ENCODE peak calls at places on chromosomes 7 and 10, in ten cellular contexts. One of them, this sample, is unnamed.

GRCh38 chr10:52637592-52637991 is 135.0 kb downstream of the MBL2 start:
- DNase-seq in gastrocnemius medialis: no peak
- DNase-seq in hepatocyte: peak
- DNase-seq in activated CD8-positive, alpha-beta T cell treated with anti-CD3 and anti-CD28 coated beads for 36 hours: no peak
- DNase-seq in glutamatergic neuron: no peak
- DNase-seq in brain microvascular endothelial cell: no peak
- DNase-seq in fibroblast of pulmonary artery: no peak
- DNase-seq in nephron progenitor cell: no peak
- DNase-seq in progenitor cell of endocrine pancreas: no peak
- DNase-seq in kidney: no peak
- DNase-seq in this sample: no peak

GRCh38 chr7:30209951-30210350 is 74.4 kb upstream of the ZNRF2 start:
- DNase-seq in gastrocnemius medialis: no peak
- DNase-seq in hepatocyte: no peak
- DNase-seq in activated CD8-positive, alpha-beta T cell treated with anti-CD3 and anti-CD28 coated beads for 36 hours: no peak
- DNase-seq in glutamatergic neuron: no peak
- DNase-seq in brain microvascular endothelial cell: no peak
- DNase-seq in fibroblast of pulmonary artery: no peak
- DNase-seq in nephron progenitor cell: no peak
- DNase-seq in progenitor cell of endocrine pancreas: no peak
- DNase-seq in kidney: no peak
- DNase-seq in this sample: no peak

GRCh38 chr10:70835895-70836294 is 20.1 kb downstream of the SGPL1 start:
- DNase-seq in gastrocnemius medialis: no peak
- DNase-seq in hepatocyte: no peak
- DNase-seq in activated CD8-positive, alpha-beta T cell treated with anti-CD3 and anti-CD28 coated beads for 36 hours: no peak
- DNase-seq in glutamatergic neuron: no peak
- DNase-seq in brain microvascular endothelial cell: peak
- DNase-seq in fibroblast of pulmonary artery: peak
- DNase-seq in nephron progenitor cell: no peak
- DNase-seq in progenitor cell of endocrine pancreas: no peak
- DNase-seq in kidney: no peak
- DNase-seq in this sample: no peak

GRCh38 chr7:55975944-55976633 is 11.7 kb downstream of the NIPSNAP2 start:
- DNase-seq in gastrocnemius medialis: no peak
- DNase-seq in hepatocyte: no peak
- DNase-seq in activated CD8-positive, alpha-beta T cell treated with anti-CD3 and anti-CD28 coated beads for 36 hours: no peak
- DNase-seq in glutamatergic neuron: no peak
- DNase-seq in brain microvascular endothelial cell: no peak
- DNase-seq in fibroblast of pulmonary artery: no peak
- DNase-seq in nephron progenitor cell: no peak
- DNase-seq in progenitor cell of endocrine pancreas: no peak
- DNase-seq in kidney: no peak
- DNase-seq in this sample: no peak

GRCh38 chr7:92057375-92057774 is 76.9 kb downstream of the CYP51A1 start:
- DNase-seq in gastrocnemius medialis: no peak
- DNase-seq in hepatocyte: peak
- DNase-seq in activated CD8-positive, alpha-beta T cell treated with anti-CD3 and anti-CD28 coated beads for 36 hours: no peak
- DNase-seq in glutamatergic neuron: no peak
- DNase-seq in brain microvascular endothelial cell: no peak
- DNase-seq in fibroblast of pulmonary artery: no peak
- DNase-seq in nephron progenitor cell: no peak
- DNase-seq in progenitor cell of endocrine pancreas: no peak
- DNase-seq in kidney: no peak
- DNase-seq in this sample: peak

GRCh38 chr10:67837519-67838314 is at the start of gene DNAJC12:
- DNase-seq in gastrocnemius medialis: no peak
- DNase-seq in hepatocyte: peak
- DNase-seq in activated CD8-positive, alpha-beta T cell treated with anti-CD3 and anti-CD28 coated beads for 36 hours: peak
- DNase-seq in glutamatergic neuron: no peak
- DNase-seq in brain microvascular endothelial cell: peak
- DNase-seq in fibroblast of pulmonary artery: peak
- DNase-seq in nephron progenitor cell: no peak
- DNase-seq in progenitor cell of endocrine pancreas: no peak
- DNase-seq in kidney: no peak
- DNase-seq in this sample: peak

GRCh38 chr7:94741179-94741578 is 85.2 kb upstream of the SGCE start:
- DNase-seq in gastrocnemius medialis: no peak
- DNase-seq in hepatocyte: no peak
- DNase-seq in activated CD8-positive, alpha-beta T cell treated with anti-CD3 and anti-CD28 coated beads for 36 hours: no peak
- DNase-seq in glutamatergic neuron: no peak
- DNase-seq in brain microvascular endothelial cell: no peak
- DNase-seq in fibroblast of pulmonary artery: peak
- DNase-seq in nephron progenitor cell: no peak
- DNase-seq in progenitor cell of endocrine pancreas: no peak
- DNase-seq in kidney: no peak
- DNase-seq in this sample: no peak

GRCh38 chr7:44448456-44448855 is 42.0 kb downstream of the NUDCD3 start:
- DNase-seq in gastrocnemius medialis: no peak
- DNase-seq in hepatocyte: no peak
- DNase-seq in activated CD8-positive, alpha-beta T cell treated with anti-CD3 and anti-CD28 coated beads for 36 hours: no peak
- DNase-seq in glutamatergic neuron: no peak
- DNase-seq in brain microvascular endothelial cell: no peak
- DNase-seq in fibroblast of pulmonary artery: no peak
- DNase-seq in nephron progenitor cell: no peak
- DNase-seq in progenitor cell of endocrine pancreas: no peak
- DNase-seq in kidney: no peak
- DNase-seq in this sample: no peak

GRCh38 chr10:123390874-123391273 is 236.7 kb downstream of the BUB3 start:
- DNase-seq in gastrocnemius medialis: no peak
- DNase-seq in hepatocyte: no peak
- DNase-seq in activated CD8-positive, alpha-beta T cell treated with anti-CD3 and anti-CD28 coated beads for 36 hours: no peak
- DNase-seq in glutamatergic neuron: no peak
- DNase-seq in brain microvascular endothelial cell: no peak
- DNase-seq in fibroblast of pulmonary artery: no peak
- DNase-seq in nephron progenitor cell: no peak
- DNase-seq in progenitor cell of endocrine pancreas: no peak
- DNase-seq in kidney: no peak
- DNase-seq in this sample: no peak

GRCh38 chr7:50730459-50731400 is 52.0 kb downstream of the GRB10 start:
- DNase-seq in gastrocnemius medialis: no peak
- DNase-seq in hepatocyte: no peak
- DNase-seq in activated CD8-positive, alpha-beta T cell treated with anti-CD3 and anti-CD28 coated beads for 36 hours: no peak
- DNase-seq in glutamatergic neuron: no peak
- DNase-seq in brain microvascular endothelial cell: no peak
- DNase-seq in fibroblast of pulmonary artery: peak
- DNase-seq in nephron progenitor cell: no peak
- DNase-seq in progenitor cell of endocrine pancreas: no peak
- DNase-seq in kidney: no peak
- DNase-seq in this sample: no peak

DNA sequence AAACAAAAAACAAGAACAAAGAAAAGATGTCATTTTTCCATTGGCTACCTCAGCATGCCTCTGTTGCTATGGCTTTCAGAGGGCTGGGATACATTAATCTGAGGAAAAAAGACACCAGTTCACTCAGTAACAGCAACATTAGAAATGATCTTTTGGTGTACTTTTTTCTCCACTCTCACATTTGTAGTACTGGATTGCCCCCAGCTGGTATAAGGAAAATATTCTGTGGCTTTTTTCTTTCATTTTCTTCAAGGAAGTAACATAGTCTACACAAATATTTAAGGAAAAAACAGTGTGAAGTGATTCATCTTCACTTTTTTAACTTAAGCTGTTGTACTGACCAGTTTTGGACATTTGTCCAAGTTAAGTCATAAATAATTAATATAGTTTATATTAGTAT is 482.3 kb downstream of the SORCS1 start:
- DNase-seq in gastrocnemius medialis: no peak
- DNase-seq in hepatocyte: peak
- DNase-seq in activated CD8-positive, alpha-beta T cell treated with anti-CD3 and anti-CD28 coated beads for 36 hours: no peak
- DNase-seq in glutamatergic neuron: no peak
- DNase-seq in brain microvascular endothelial cell: no peak
- DNase-seq in fibroblast of pulmonary artery: peak
- DNase-seq in nephron progenitor cell: no peak
- DNase-seq in progenitor cell of endocrine pancreas: no peak
- DNase-seq in kidney: no peak
- DNase-seq in this sample: no peak
- TF ChIP-seq CTCF in gastrocnemius medialis: no peak
- TF ChIP-seq CTCF in hepatocyte: peak
- TF ChIP-seq CTCF in activated CD8-positive, alpha-beta T cell treated with anti-CD3 and anti-CD28 coated beads for 36 hours: no peak
- TF ChIP-seq CTCF in glutamatergic neuron: no peak
- TF ChIP-seq CTCF in brain microvascular endothelial cell: no peak
- TF ChIP-seq CTCF in fibroblast of pulmonary artery: peak
- TF ChIP-seq CTCF in nephron progenitor cell: no peak
- TF ChIP-seq CTCF in progenitor cell of endocrine pancreas: no peak
- TF ChIP-seq CTCF in kidney: no peak
- TF ChIP-seq CTCF in this sample: no peak

GRCh38 chr10:110672580-110672919 is 28.4 kb downstream of the RBM20 start:
- DNase-seq in gastrocnemius medialis: no peak
- DNase-seq in hepatocyte: no peak
- DNase-seq in activated CD8-positive, alpha-beta T cell treated with anti-CD3 and anti-CD28 coated beads for 36 hours: no peak
- DNase-seq in glutamatergic neuron: no peak
- DNase-seq in brain microvascular endothelial cell: no peak
- DNase-seq in fibroblast of pulmonary artery: peak
- DNase-seq in nephron progenitor cell: no peak
- DNase-seq in progenitor cell of endocrine pancreas: no peak
- DNase-seq in kidney: no peak
- DNase-seq in this sample: no peak
- TF ChIP-seq CTCF in gastrocnemius medialis: no peak
- TF ChIP-seq CTCF in hepatocyte: no peak
- TF ChIP-seq CTCF in activated CD8-positive, alpha-beta T cell treated with anti-CD3 and anti-CD28 coated beads for 36 hours: no peak
- TF ChIP-seq CTCF in glutamatergic neuron: no peak
- TF ChIP-seq CTCF in brain microvascular endothelial cell: no peak
- TF ChIP-seq CTCF in fibroblast of pulmonary artery: no peak
- TF ChIP-seq CTCF in nephron progenitor cell: no peak
- TF ChIP-seq CTCF in progenitor cell of endocrine pancreas: no peak
- TF ChIP-seq CTCF in kidney: no peak
- TF ChIP-seq CTCF in this sample: no peak

GRCh38 chr7:117951285-117951684 is 78.0 kb upstream of the CTTNBP2 start:
- DNase-seq in gastrocnemius medialis: no peak
- DNase-seq in hepatocyte: no peak
- DNase-seq in activated CD8-positive, alpha-beta T cell treated with anti-CD3 and anti-CD28 coated beads for 36 hours: no peak
- DNase-seq in glutamatergic neuron: no peak
- DNase-seq in brain microvascular endothelial cell: no peak
- DNase-seq in fibroblast of pulmonary artery: no peak
- DNase-seq in nephron progenitor cell: no peak
- DNase-seq in progenitor cell of endocrine pancreas: no peak
- DNase-seq in kidney: no peak
- DNase-seq in this sample: no peak

GRCh38 chr7:117950601-117951278 is 77.5 kb upstream of the CTTNBP2 start:
- DNase-seq in gastrocnemius medialis: no peak
- DNase-seq in hepatocyte: peak
- DNase-seq in activated CD8-positive, alpha-beta T cell treated with anti-CD3 and anti-CD28 coated beads for 36 hours: no peak
- DNase-seq in glutamatergic neuron: no peak
- DNase-seq in brain microvascular endothelial cell: no peak
- DNase-seq in fibroblast of pulmonary artery: no peak
- DNase-seq in nephron progenitor cell: no peak
- DNase-seq in progenitor cell of endocrine pancreas: no peak
- DNase-seq in kidney: no peak
- DNase-seq in this sample: no peak

GRCh38 chr7:117951711-117952280 is 78.6 kb upstream of the CTTNBP2 start:
- DNase-seq in gastrocnemius medialis: no peak
- DNase-seq in hepatocyte: no peak
- DNase-seq in activated CD8-positive, alpha-beta T cell treated with anti-CD3 and anti-CD28 coated beads for 36 hours: no peak
- DNase-seq in glutamatergic neuron: no peak
- DNase-seq in brain microvascular endothelial cell: no peak
- DNase-seq in fibroblast of pulmonary artery: no peak
- DNase-seq in nephron progenitor cell: peak
- DNase-seq in progenitor cell of endocrine pancreas: no peak
- DNase-seq in kidney: no peak
- DNase-seq in this sample: peak

GRCh38 chr7:117946201-117946633 is 73.0 kb upstream of the CTTNBP2 start:
- DNase-seq in gastrocnemius medialis: no peak
- DNase-seq in hepatocyte: no peak
- DNase-seq in activated CD8-positive, alpha-beta T cell treated with anti-CD3 and anti-CD28 coated beads for 36 hours: no peak
- DNase-seq in glutamatergic neuron: no peak
- DNase-seq in brain microvascular endothelial cell: peak
- DNase-seq in fibroblast of pulmonary artery: no peak
- DNase-seq in nephron progenitor cell: no peak
- DNase-seq in progenitor cell of endocrine pancreas: no peak
- DNase-seq in kidney: no peak
- DNase-seq in this sample: no peak

DNA sequence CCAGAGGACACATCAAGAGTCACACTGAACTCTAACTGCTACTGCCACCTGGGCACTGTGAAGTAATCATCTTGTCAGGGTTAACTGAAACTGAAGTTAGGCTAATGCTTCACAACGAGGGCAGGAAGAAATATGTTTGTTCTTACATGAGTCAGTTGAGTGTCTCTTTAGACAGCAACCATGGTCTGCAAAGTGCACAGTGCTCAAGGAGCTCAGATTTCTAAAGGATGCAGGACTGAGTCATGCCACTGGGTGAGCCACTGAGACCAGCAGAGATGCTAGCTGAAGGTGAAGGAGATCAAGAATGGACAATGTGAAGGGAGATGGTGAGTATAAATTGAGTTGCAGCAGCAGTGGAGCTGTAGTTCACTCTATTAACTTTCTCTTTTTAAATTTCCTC is 76.0 kb upstream of the CTTNBP2 start:
- DNase-seq in gastrocnemius medialis: no peak
- DNase-seq in hepatocyte: peak
- DNase-seq in activated CD8-positive, alpha-beta T cell treated with anti-CD3 and anti-CD28 coated beads for 36 hours: no peak
- DNase-seq in glutamatergic neuron: no peak
- DNase-seq in brain microvascular endothelial cell: peak
- DNase-seq in fibroblast of pulmonary artery: no peak
- DNase-seq in nephron progenitor cell: no peak
- DNase-seq in progenitor cell of endocrine pancreas: no peak
- DNase-seq in kidney: no peak
- DNase-seq in this sample: no peak
- TF ChIP-seq CTCF in gastrocnemius medialis: no peak
- TF ChIP-seq CTCF in hepatocyte: no peak
- TF ChIP-seq CTCF in activated CD8-positive, alpha-beta T cell treated with anti-CD3 and anti-CD28 coated beads for 36 hours: no peak
- TF ChIP-seq CTCF in glutamatergic neuron: no peak
- TF ChIP-seq CTCF in brain microvascular endothelial cell: peak
- TF ChIP-seq CTCF in fibroblast of pulmonary artery: no peak
- TF ChIP-seq CTCF in nephron progenitor cell: no peak
- TF ChIP-seq CTCF in progenitor cell of endocrine pancreas: no peak
- TF ChIP-seq CTCF in kidney: no peak
- TF ChIP-seq CTCF in this sample: no peak

GRCh38 chr7:157690833-157691382 is 354.1 kb downstream of the DNAJB6 start:
- DNase-seq in gastrocnemius medialis: peak
- DNase-seq in hepatocyte: no peak
- DNase-seq in activated CD8-positive, alpha-beta T cell treated with anti-CD3 and anti-CD28 coated beads for 36 hours: no peak
- DNase-seq in glutamatergic neuron: no peak
- DNase-seq in brain microvascular endothelial cell: peak
- DNase-seq in fibroblast of pulmonary artery: peak
- DNase-seq in nephron progenitor cell: peak
- DNase-seq in progenitor cell of endocrine pancreas: no peak
- DNase-seq in kidney: peak
- DNase-seq in this sample: peak

GRCh38 chr7:157688439-157689268 is 351.9 kb downstream of the DNAJB6 start:
- DNase-seq in gastrocnemius medialis: no peak
- DNase-seq in hepatocyte: no peak
- DNase-seq in activated CD8-positive, alpha-beta T cell treated with anti-CD3 and anti-CD28 coated beads for 36 hours: no peak
- DNase-seq in glutamatergic neuron: no peak
- DNase-seq in brain microvascular endothelial cell: no peak
- DNase-seq in fibroblast of pulmonary artery: no peak
- DNase-seq in nephron progenitor cell: peak
- DNase-seq in progenitor cell of endocrine pancreas: no peak
- DNase-seq in kidney: peak
- DNase-seq in this sample: no peak

GRCh38 chr7:157690058-157690832 is 353.4 kb downstream of the DNAJB6 start:
- DNase-seq in gastrocnemius medialis: no peak
- DNase-seq in hepatocyte: no peak
- DNase-seq in activated CD8-positive, alpha-beta T cell treated with anti-CD3 and anti-CD28 coated beads for 36 hours: no peak
- DNase-seq in glutamatergic neuron: no peak
- DNase-seq in brain microvascular endothelial cell: peak
- DNase-seq in fibroblast of pulmonary artery: peak
- DNase-seq in nephron progenitor cell: peak
- DNase-seq in progenitor cell of endocrine pancreas: no peak
- DNase-seq in kidney: peak
- DNase-seq in this sample: no peak

GRCh38 chr7:157687845-157688244 is 351.0 kb downstream of the DNAJB6 start:
- DNase-seq in gastrocnemius medialis: no peak
- DNase-seq in hepatocyte: no peak
- DNase-seq in activated CD8-positive, alpha-beta T cell treated with anti-CD3 and anti-CD28 coated beads for 36 hours: no peak
- DNase-seq in glutamatergic neuron: no peak
- DNase-seq in brain microvascular endothelial cell: no peak
- DNase-seq in fibroblast of pulmonary artery: no peak
- DNase-seq in nephron progenitor cell: no peak
- DNase-seq in progenitor cell of endocrine pancreas: no peak
- DNase-seq in kidney: no peak
- DNase-seq in this sample: no peak

GRCh38 chr7:157689269-157690057 is 352.7 kb downstream of the DNAJB6 start:
- DNase-seq in gastrocnemius medialis: no peak
- DNase-seq in hepatocyte: no peak
- DNase-seq in activated CD8-positive, alpha-beta T cell treated with anti-CD3 and anti-CD28 coated beads for 36 hours: no peak
- DNase-seq in glutamatergic neuron: no peak
- DNase-seq in brain microvascular endothelial cell: no peak
- DNase-seq in fibroblast of pulmonary artery: no peak
- DNase-seq in nephron progenitor cell: peak
- DNase-seq in progenitor cell of endocrine pancreas: no peak
- DNase-seq in kidney: peak
- DNase-seq in this sample: no peak
- TF ChIP-seq CTCF in gastrocnemius medialis: no peak
- TF ChIP-seq CTCF in hepatocyte: no peak
- TF ChIP-seq CTCF in activated CD8-positive, alpha-beta T cell treated with anti-CD3 and anti-CD28 coated beads for 36 hours: no peak
- TF ChIP-seq CTCF in glutamatergic neuron: no peak
- TF ChIP-seq CTCF in brain microvascular endothelial cell: no peak
- TF ChIP-seq CTCF in fibroblast of pulmonary artery: no peak
- TF ChIP-seq CTCF in nephron progenitor cell: no peak
- TF ChIP-seq CTCF in progenitor cell of endocrine pancreas: no peak
- TF ChIP-seq CTCF in kidney: no peak
- TF ChIP-seq CTCF in this sample: no peak